ENCODE peak calls at places on chromosomes 7 and 10, in five cellular contexts. X is brain microvascular endothelial cell, I is left ventricle myocardium inferior, T is prostate gland, A is aorta. Z is an unnamed sample.

GRCh38 chr7:20407585-20408466 is 77.1 kb downstream of the ITGB8 start:
- DNase-seq in A (no peak), T (peak; percentile 23), X (peak; percentile 12), I (peak; percentile 80), Z (no peak)

GRCh38 chr7:141609566-141609965 is 58.4 kb downstream of the AGK start:
- DNase-seq in X (no peak), A (no peak), T (no peak), I (no peak), Z (no peak)

GRCh38 chr10:3124412-3125175 is 48.0 kb downstream of the PITRM1 start:
- DNase-seq in X (no peak), T (no peak), A (peak; percentile 44), I (no peak), Z (no peak)

GRCh38 chr10:111200505-111201186 is 123.8 kb downstream of the ADRA2A start:
- DNase-seq in I (no peak), A (no peak), T (no peak), X (no peak), Z (no peak)

GRCh38 chr7:26705567-26705966 is 158.8 kb downstream of the SKAP2 start:
- DNase-seq in I (no peak), X (peak; percentile 86), A (no peak), T (peak; percentile 43), Z (no peak)

GRCh38 chr7:20798081-20798693 is 11.5 kb upstream of the SP8 start:
- DNase-seq in T (peak; percentile 75), A (no peak), I (no peak), X (no peak), Z (no peak)

GRCh38 chr7:134710511-134710853 is 63.8 kb downstream of the BPGM start:
- DNase-seq in I (no peak), X (no peak), T (no peak), A (no peak), Z (no peak)

GRCh38 chr7:149855368-149856305 is 17.5 kb downstream of the ZNF862 start:
- DNase-seq in I (no peak), X (peak; percentile 84), A (no peak), T (no peak), Z (peak; percentile 18)

GRCh38 chr7:2873146-2873545 is 29.0 kb upstream of the GNA12 start:
- DNase-seq in X (no peak), T (no peak), A (no peak), I (peak; percentile 36), Z (no peak)

GRCh38 chr7:117116221-117116620 is 162.9 kb downstream of the ST7 start:
- DNase-seq in I (no peak), X (no peak), A (no peak), T (no peak), Z (no peak)

GRCh38 chr10:63670291-63670898 is 149.2 kb downstream of the REEP3 start:
- DNase-seq in T (no peak), A (no peak), I (no peak), X (no peak), Z (no peak)
- H3K36me3 ChIP-seq in T (no peaks in the 10 kb centered on the region), A (no peaks in the 10 kb centered on the region), I (no peaks in the 10 kb centered on the region), X (no peaks in the 10 kb centered on the region), Z (no peaks in the 10 kb centered on the region)

DNA sequence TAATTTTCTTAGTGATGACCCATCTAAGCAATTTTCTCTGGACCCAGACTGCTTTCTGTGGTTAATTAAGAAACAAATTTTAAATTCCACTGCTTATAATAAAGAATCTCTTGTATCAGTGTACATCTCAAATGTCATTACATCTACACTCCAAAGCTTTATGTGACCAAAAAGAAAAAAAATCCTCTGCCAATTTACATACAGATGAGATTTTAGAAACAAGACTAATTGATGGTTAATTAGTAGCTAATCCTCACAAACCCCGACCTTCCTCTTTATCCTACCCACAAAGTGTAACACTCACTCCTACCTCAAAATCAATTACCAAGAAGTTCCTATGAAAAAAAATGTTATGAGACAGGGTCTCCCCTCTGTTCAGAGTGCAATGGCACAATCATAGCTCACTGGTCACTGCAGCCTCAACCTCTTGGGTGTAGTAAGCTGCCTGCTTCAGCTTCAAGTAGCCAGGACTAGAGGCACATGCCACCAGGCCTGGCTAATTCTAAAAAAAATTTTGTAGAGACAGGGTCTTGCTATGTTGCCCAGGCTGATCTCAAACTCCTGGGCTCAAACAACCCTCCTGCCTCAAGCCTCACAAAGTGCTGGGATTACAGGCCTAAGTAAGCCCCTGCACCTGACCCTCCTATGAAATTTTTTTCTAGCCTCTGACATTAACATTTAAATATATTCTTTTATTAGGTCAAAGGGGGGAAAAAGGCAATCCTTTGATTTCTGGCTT is 14.8 kb downstream of the KIF5B start:
- DNase-seq in X (no peak), T (no peak), I (no peak), A (no peak), Z (no peak)
- H3K36me3 ChIP-seq in X (peaks cover 34% of the 10 kb centered on the region), T (no peaks in the 10 kb centered on the region), I (peaks cover 39% of the 10 kb centered on the region), A (peaks cover 8% of the 10 kb centered on the region), Z (peaks cover 24% of the 10 kb centered on the region)

DNA sequence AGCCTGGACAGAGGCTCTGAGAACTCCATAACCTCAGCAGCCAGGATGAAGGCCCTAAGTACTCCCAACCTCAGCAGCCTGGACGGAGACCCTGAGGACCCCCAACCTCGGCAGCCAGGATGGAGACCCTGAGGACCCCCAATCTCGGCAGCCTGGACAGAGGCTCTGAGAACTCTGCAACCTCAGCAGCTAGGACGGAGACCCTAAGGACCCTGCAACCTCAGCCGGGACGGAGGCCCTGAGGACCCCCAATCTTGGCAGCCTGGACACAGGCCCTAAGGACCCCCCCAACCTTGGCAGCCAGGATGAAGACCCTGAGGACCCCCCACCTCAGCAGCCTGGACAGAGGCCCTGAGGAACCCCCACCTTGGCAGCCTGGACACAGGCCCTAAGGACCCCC is 16.5 kb downstream of the RRP12 start:
- DNase-seq in T (no peak), X (no peak), A (no peak), I (no peak), Z (no peak)
- H3K36me3 ChIP-seq in T (no peaks in the 10 kb centered on the region), X (peaks cover 30% of the 10 kb centered on the region), A (no peaks in the 10 kb centered on the region), I (peaks cover 53% of the 10 kb centered on the region), Z (no peaks in the 10 kb centered on the region)

GRCh38 chr10:95353123-95353522 is 62.3 kb upstream of the PDLIM1 start:
- DNase-seq in I (no peak), T (no peak), X (no peak), A (no peak), Z (no peak)

GRCh38 chr10:95352684-95353083 is 61.9 kb upstream of the PDLIM1 start:
- DNase-seq in I (no peak), A (no peak), X (no peak), T (no peak), Z (no peak)

GRCh38 chr10:95356190-95356955 is 65.6 kb upstream of the PDLIM1 start:
- DNase-seq in A (no peak), T (no peak), X (no peak), I (no peak), Z (no peak)

GRCh38 chr10:95355241-95355779 is 64.5 kb upstream of the PDLIM1 start:
- DNase-seq in X (no peak), T (no peak), I (no peak), A (no peak), Z (no peak)

DNA sequence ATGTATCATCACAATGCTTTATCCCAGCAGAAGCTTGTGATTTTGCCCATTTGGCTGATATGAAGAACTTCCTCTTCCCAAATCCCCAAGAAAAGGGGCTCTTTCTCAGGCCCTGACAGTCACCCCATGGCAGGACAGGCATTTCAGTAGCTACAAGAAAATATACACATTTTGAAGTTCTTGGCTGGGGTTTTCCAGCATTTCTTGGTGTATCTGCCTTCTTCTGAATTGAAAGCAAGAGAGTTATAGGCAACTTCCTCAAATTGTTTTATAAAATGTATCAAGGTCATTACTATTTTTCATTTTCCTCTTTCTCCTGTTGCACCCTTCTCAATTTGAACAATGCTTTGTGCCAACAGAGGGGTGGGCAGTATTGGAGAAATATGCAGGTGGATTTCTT is 63.3 kb upstream of the PDLIM1 start:
- DNase-seq in X (no peak), T (no peak), A (no peak), I (no peak), Z (no peak)
- H3K36me3 ChIP-seq in X (no peaks in the 10 kb centered on the region), T (no peaks in the 10 kb centered on the region), A (no peaks in the 10 kb centered on the region), I (peaks cover 92% of the 10 kb centered on the region), Z (no peaks in the 10 kb centered on the region)

GRCh38 chr7:131413711-131414110 is 86.0 kb downstream of the MKLN1 start:
- DNase-seq in T (no peak), X (no peak), I (no peak), A (no peak), Z (no peak)
- H3K36me3 ChIP-seq in T (no peaks in the 10 kb centered on the region), X (peaks cover 2% of the 10 kb centered on the region), I (peaks cover 44% of the 10 kb centered on the region), A (no peaks in the 10 kb centered on the region), Z (peaks cover 11% of the 10 kb centered on the region)

GRCh38 chr10:12162927-12163326 is 32.8 kb downstream of the NUDT5 start:
- DNase-seq in I (no peak), X (no peak), T (no peak), A (no peak), Z (no peak)
- H3K36me3 ChIP-seq in I (peaks cover 79% of the 10 kb centered on the region), X (peaks cover 32% of the 10 kb centered on the region), T (no peaks in the 10 kb centered on the region), A (peaks cover 10% of the 10 kb centered on the region), Z (peaks cover 16% of the 10 kb centered on the region)

DNA sequence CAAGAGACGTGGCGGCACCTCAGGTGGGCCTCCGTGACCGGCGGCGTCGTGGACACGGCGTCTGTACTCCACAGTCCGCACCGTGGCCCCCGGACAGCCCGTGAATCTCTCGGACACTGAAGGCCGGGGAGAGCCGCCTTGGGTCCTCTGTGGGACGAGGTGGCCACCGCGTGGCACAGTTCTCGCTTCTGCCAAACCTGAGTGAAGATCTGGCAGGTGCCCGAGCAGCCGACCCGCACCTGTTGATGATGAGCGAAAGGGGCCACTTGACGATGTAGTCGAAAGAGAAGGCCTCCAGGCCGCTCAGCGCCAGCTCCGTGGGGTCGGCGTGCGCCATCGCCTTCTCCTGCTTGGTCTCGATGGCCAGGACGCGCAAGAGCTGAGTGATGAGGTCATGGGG is 8.5 kb upstream of the ADAM8 start:
- DNase-seq in I (no peak), T (no peak), X (no peak), A (no peak), Z (no peak)
- H3K36me3 ChIP-seq in I (peaks cover 97% of the 10 kb centered on the region), T (peaks cover 54% of the 10 kb centered on the region), X (peaks cover 66% of the 10 kb centered on the region), A (peaks cover 3% of the 10 kb centered on the region), Z (peaks cover 11% of the 10 kb centered on the region)

DNA sequence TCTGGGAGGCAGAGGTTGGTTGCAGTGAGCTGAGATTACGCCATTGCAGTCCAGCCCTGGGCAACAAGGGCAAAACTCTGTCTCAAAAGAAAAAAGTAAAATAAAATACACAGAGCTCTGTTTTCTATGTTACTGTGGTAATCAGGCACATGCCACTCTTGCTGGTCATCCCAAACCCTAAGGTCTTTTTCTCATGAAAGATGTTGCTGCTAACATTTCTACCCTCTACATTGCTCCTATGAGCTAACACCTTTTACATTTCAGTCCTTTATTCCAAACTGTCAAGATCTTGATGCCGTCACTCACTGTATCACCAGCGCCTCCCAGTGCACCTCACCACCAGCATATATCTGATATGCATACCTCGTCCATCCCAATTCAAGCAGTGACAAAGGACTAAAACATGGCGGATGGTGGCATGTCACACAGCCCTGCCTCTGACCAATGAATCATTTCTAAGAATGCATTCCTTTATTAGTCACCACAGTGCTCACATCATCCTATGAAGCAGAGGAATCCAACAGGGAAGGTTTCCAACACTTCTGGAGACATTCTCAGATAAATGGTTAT is 4.3 kb downstream of the DAGLB start:
- DNase-seq in T (no peak), I (no peak), A (peak; percentile 21), X (peak; percentile 97), Z (no peak)
- H3K36me3 ChIP-seq in T (no peaks in the 10 kb centered on the region), I (peaks cover 41% of the 10 kb centered on the region), A (no peaks in the 10 kb centered on the region), X (peaks cover 11% of the 10 kb centered on the region), Z (peaks cover 10% of the 10 kb centered on the region)